ENCODE peak calls at places on chromosome 3, in seven cellular contexts. Q is kidney epithelial cell, J is endothelial cell, T is HL-60, L is hepatic stellate cell, H is Calu3, W is foreskin fibroblast. Z is an unnamed sample.

GRCh38 chr3:193872265-193872753 is 263.6 kb upstream of the HES1 start:
- DNase-seq in Q (peak; percentile 98), J (no peak), T (no peak), L (peak; percentile 48), H (peak; percentile 94), W (peak; percentile 95), Z (no peak)

GRCh38 chr3:104886220-104886995 is 480.3 kb upstream of the ALCAM start:
- DNase-seq in Q (no peak), J (no peak), T (peak; percentile 86), L (no peak), H (no peak), W (peak; percentile 56), Z (peak; percentile 95)

GRCh38 chr3:184441202-184441900 is 61.5 kb downstream of the CHRD start:
- DNase-seq in Q (no peak), J (peak; percentile 29), T (no peak), L (no peak), H (no peak), W (no peak), Z (no peak)

GRCh38 chr3:187709155-187709554 is 6.8 kb upstream of the RTP2 start:
- DNase-seq in Q (no peak), J (peak; percentile 15), T (no peak), L (no peak), H (no peak), W (no peak), Z (no peak)

GRCh38 chr3:134326760-134327593 is 47.3 kb downstream of the AMOTL2 start:
- DNase-seq in Q (peak; percentile 96), J (no peak), T (no peak), L (peak; percentile 88), H (peak; percentile 68), W (peak; percentile 98), Z (no peak)

GRCh38 chr3:188090626-188091309 is 63.2 kb upstream of the LPP start:
- DNase-seq in Q (no peak), J (no peak), T (no peak), L (no peak), H (no peak), W (no peak), Z (no peak)

GRCh38 chr3:61448378-61448777 is 113.0 kb upstream of the PTPRG start:
- DNase-seq in Q (no peak), J (no peak), T (no peak), L (no peak), H (no peak), W (no peak), Z (no peak)

GRCh38 chr3:60932669-60933068 is 318.6 kb downstream of the FHIT start:
- DNase-seq in Q (no peak), J (no peak), T (peak; percentile 80), L (no peak), H (no peak), W (no peak), Z (peak; percentile 71)

GRCh38 chr3:158532099-158532734 is 38.8 kb upstream of the MLF1 start:
- DNase-seq in Q (peak; percentile 2), J (peak; percentile 20), T (peak; percentile 25), L (peak; percentile 7), H (peak; percentile 50), W (peak; percentile 28), Z (peak; percentile 64)

GRCh38 chr3:59866076-59866475 is 816.3 kb upstream of the CFAP20DC start:
- DNase-seq in Q (no peak), J (no peak), T (no peak), L (no peak), H (no peak), W (no peak), Z (peak; percentile 27)

GRCh38 chr3:106825962-106826605 is 551.2 kb upstream of the CCDC54 start:
- DNase-seq in Q (peak; percentile 35), J (no peak), T (no peak), L (no peak), H (no peak), W (peak; percentile 80), Z (no peak)

GRCh38 chr3:126986001-126986400 is 3.1 kb downstream of the PLXNA1 start:
- DNase-seq in Q (no peak), J (no peak), T (no peak), L (no peak), H (no peak), W (no peak), Z (no peak)

GRCh38 chr3:187737401-187738088 is 7.7 kb downstream of the BCL6 start:
- DNase-seq in Q (no peak), J (peak; percentile 74), T (peak; percentile 37), L (no peak), H (peak; percentile 70), W (peak; percentile 67), Z (peak; percentile 69)

GRCh38 chr3:13424111-13424844 is 4.2 kb upstream of the NUP210 start:
- DNase-seq in Q (no peak), J (no peak), T (no peak), L (no peak), H (no peak), W (no peak), Z (no peak)

GRCh38 chr3:185197071-185197470 is 44.2 kb upstream of the C3orf70 start:
- DNase-seq in Q (no peak), J (no peak), T (no peak), L (no peak), H (no peak), W (no peak), Z (no peak)

GRCh38 chr3:2992534-2992933 is 117.6 kb downstream of the IL5RA start:
- DNase-seq in Q (no peak), J (no peak), T (no peak), L (no peak), H (no peak), W (no peak), Z (no peak)

Z was measured in AML-193.